ENCODE peak calls at places on chromosomes 5 and 9, in seven cellular contexts. One of them, this sample, is unnamed.

GRCh38 chr5:53167836-53168235 is 58.3 kb upstream of the MOCS2 start:
- DNase-seq in uterus: peak; percentile 17
- DNase-seq in A549: no peak
- DNase-seq in hepatocyte: no peak
- DNase-seq in IMR-90: peak; percentile 39
- DNase-seq in RWPE1: no peak
- DNase-seq in AG10803: peak; percentile 82
- DNase-seq in this sample: no peak

GRCh38 chr9:93082841-93083411 is 13.1 kb upstream of the CARD19 start:
- DNase-seq in uterus: peak; percentile 13
- DNase-seq in A549: no peak
- DNase-seq in hepatocyte: peak; percentile 6
- DNase-seq in IMR-90: no peak
- DNase-seq in RWPE1: no peak
- DNase-seq in AG10803: no peak
- DNase-seq in this sample: no peak

GRCh38 chr9:132434875-132435274 is 24.9 kb downstream of the CFAP77 start:
- DNase-seq in uterus: no peak
- DNase-seq in A549: no peak
- DNase-seq in hepatocyte: no peak
- DNase-seq in IMR-90: no peak
- DNase-seq in RWPE1: no peak
- DNase-seq in AG10803: no peak
- DNase-seq in this sample: no peak

GRCh38 chr5:105952875-105953274 is 1717.9 kb downstream of the EFNA5 start:
- DNase-seq in uterus: no peak
- DNase-seq in A549: no peak
- DNase-seq in hepatocyte: no peak
- DNase-seq in IMR-90: peak; percentile 47
- DNase-seq in RWPE1: no peak
- DNase-seq in AG10803: peak; percentile 21
- DNase-seq in this sample: no peak

GRCh38 chr9:19517202-19517942 is 108.6 kb downstream of the ACER2 start:
- DNase-seq in uterus: no peak
- DNase-seq in A549: no peak
- DNase-seq in hepatocyte: no peak
- DNase-seq in IMR-90: no peak
- DNase-seq in RWPE1: no peak
- DNase-seq in AG10803: no peak
- DNase-seq in this sample: no peak

GRCh38 chr9:114746591-114746990 is 59.2 kb downstream of the TNFSF15 start:
- DNase-seq in uterus: no peak
- DNase-seq in A549: no peak
- DNase-seq in hepatocyte: peak; percentile 28
- DNase-seq in IMR-90: no peak
- DNase-seq in RWPE1: no peak
- DNase-seq in AG10803: peak; percentile 91
- DNase-seq in this sample: no peak

GRCh38 chr9:107039546-107039945 is 176.6 kb downstream of the ZNF462 start:
- DNase-seq in uterus: no peak
- DNase-seq in A549: no peak
- DNase-seq in hepatocyte: no peak
- DNase-seq in IMR-90: peak; percentile 45
- DNase-seq in RWPE1: no peak
- DNase-seq in AG10803: peak; percentile 81
- DNase-seq in this sample: no peak

GRCh38 chr5:107456281-107456715 is 214.4 kb downstream of the EFNA5 start:
- DNase-seq in uterus: no peak
- DNase-seq in A549: no peak
- DNase-seq in hepatocyte: no peak
- DNase-seq in IMR-90: peak; percentile 31
- DNase-seq in RWPE1: peak; percentile 75
- DNase-seq in AG10803: no peak
- DNase-seq in this sample: no peak

GRCh38 chr5:139151902-139152301 is 46.3 kb downstream of the SIL1 start:
- DNase-seq in uterus: no peak
- DNase-seq in A549: no peak
- DNase-seq in hepatocyte: no peak
- DNase-seq in IMR-90: no peak
- DNase-seq in RWPE1: no peak
- DNase-seq in AG10803: no peak
- DNase-seq in this sample: no peak

GRCh38 chr5:126619781-126620180 is 19.0 kb downstream of the PHAX start:
- DNase-seq in uterus: no peak
- DNase-seq in A549: no peak
- DNase-seq in hepatocyte: no peak
- DNase-seq in IMR-90: no peak
- DNase-seq in RWPE1: peak; percentile 38
- DNase-seq in AG10803: no peak
- DNase-seq in this sample: no peak

GRCh38 chr9:74935008-74935407 is 17.7 kb downstream of the C9orf40 start:
- DNase-seq in uterus: no peak
- DNase-seq in A549: no peak
- DNase-seq in hepatocyte: no peak
- DNase-seq in IMR-90: peak; percentile 16
- DNase-seq in RWPE1: no peak
- DNase-seq in AG10803: peak; percentile 43
- DNase-seq in this sample: no peak

GRCh38 chr5:58114324-58114723 is 345.6 kb downstream of the PLK2 start:
- DNase-seq in uterus: no peak
- DNase-seq in A549: no peak
- DNase-seq in hepatocyte: no peak
- DNase-seq in IMR-90: peak; percentile 84
- DNase-seq in RWPE1: peak; percentile 73
- DNase-seq in AG10803: peak; percentile 65
- DNase-seq in this sample: peak; percentile 68

GRCh38 chr5:142821027-142821732 is 51.0 kb downstream of the ARHGAP26 start:
- DNase-seq in uterus: no peak
- DNase-seq in A549: no peak
- DNase-seq in hepatocyte: no peak
- DNase-seq in IMR-90: no peak
- DNase-seq in RWPE1: no peak
- DNase-seq in AG10803: no peak
- DNase-seq in this sample: peak; percentile 18

GRCh38 chr5:14914603-14915277 is 43.2 kb upstream of the ANKH start:
- DNase-seq in uterus: no peak
- DNase-seq in A549: no peak
- DNase-seq in hepatocyte: no peak
- DNase-seq in IMR-90: peak; percentile 79
- DNase-seq in RWPE1: peak; percentile 67
- DNase-seq in AG10803: peak; percentile 43
- DNase-seq in this sample: peak; percentile 70

GRCh38 chr5:145976431-145977155 is 40.2 kb downstream of the SH3RF2 start:
- DNase-seq in uterus: no peak
- DNase-seq in A549: no peak
- DNase-seq in hepatocyte: no peak
- DNase-seq in IMR-90: peak; percentile 40
- DNase-seq in RWPE1: no peak
- DNase-seq in AG10803: no peak
- DNase-seq in this sample: peak; percentile 30

GRCh38 chr5:145531038-145531734 is 304.0 kb downstream of the PRELID2 start:
- DNase-seq in uterus: peak; percentile 30
- DNase-seq in A549: peak; percentile 10
- DNase-seq in hepatocyte: peak; percentile 70
- DNase-seq in IMR-90: peak; percentile 83
- DNase-seq in RWPE1: peak; percentile 92
- DNase-seq in AG10803: peak; percentile 72
- DNase-seq in this sample: peak; percentile 80

GRCh38 chr5:16160706-16161105 is 18.9 kb downstream of the MARCHF11 start:
- DNase-seq in uterus: no peak
- DNase-seq in A549: peak; percentile 20
- DNase-seq in hepatocyte: peak; percentile 82
- DNase-seq in IMR-90: peak; percentile 62
- DNase-seq in RWPE1: peak; percentile 36
- DNase-seq in AG10803: peak; percentile 71
- DNase-seq in this sample: peak; percentile 60
- TF ChIP-seq CTCF in uterus: peak; percentile 37
- TF ChIP-seq CTCF in A549: peak; percentile 70
- TF ChIP-seq CTCF in hepatocyte: peak; percentile 82
- TF ChIP-seq CTCF in IMR-90: peak; percentile 60
- TF ChIP-seq CTCF in RWPE1: peak; percentile 78
- TF ChIP-seq CTCF in AG10803: peak; percentile 86
- TF ChIP-seq CTCF in this sample: peak; percentile 82

GRCh38 chr9:121281614-121282291 is 13.8 kb downstream of the GSN start:
- DNase-seq in uterus: peak; percentile 86
- DNase-seq in A549: peak; percentile 71
- DNase-seq in hepatocyte: peak; percentile 92
- DNase-seq in IMR-90: peak; percentile 65
- DNase-seq in RWPE1: peak; percentile 99
- DNase-seq in AG10803: peak; percentile 53
- DNase-seq in this sample: peak; percentile 60
- TF ChIP-seq CTCF in uterus: no peak
- TF ChIP-seq CTCF in A549: no peak
- TF ChIP-seq CTCF in hepatocyte: no peak
- TF ChIP-seq CTCF in IMR-90: no peak
- TF ChIP-seq CTCF in RWPE1: no peak
- TF ChIP-seq CTCF in AG10803: no peak
- TF ChIP-seq CTCF in this sample: no peak

GRCh38 chr5:116951217-116951616 is 376.6 kb upstream of the SEMA6A start:
- DNase-seq in uterus: no peak
- DNase-seq in A549: no peak
- DNase-seq in hepatocyte: no peak
- DNase-seq in IMR-90: no peak
- DNase-seq in RWPE1: no peak
- DNase-seq in AG10803: no peak
- DNase-seq in this sample: no peak

GRCh38 chr5:116953251-116953934 is 378.8 kb upstream of the SEMA6A start:
- DNase-seq in uterus: no peak
- DNase-seq in A549: no peak
- DNase-seq in hepatocyte: no peak
- DNase-seq in IMR-90: no peak
- DNase-seq in RWPE1: no peak
- DNase-seq in AG10803: no peak
- DNase-seq in this sample: no peak

GRCh38 chr5:116942622-116943021 is 368.0 kb upstream of the SEMA6A start:
- DNase-seq in uterus: no peak
- DNase-seq in A549: no peak
- DNase-seq in hepatocyte: peak; percentile 22
- DNase-seq in IMR-90: no peak
- DNase-seq in RWPE1: no peak
- DNase-seq in AG10803: no peak
- DNase-seq in this sample: no peak

GRCh38 chr5:116944171-116944570 is 369.5 kb upstream of the SEMA6A start:
- DNase-seq in uterus: no peak
- DNase-seq in A549: no peak
- DNase-seq in hepatocyte: no peak
- DNase-seq in IMR-90: no peak
- DNase-seq in RWPE1: no peak
- DNase-seq in AG10803: no peak
- DNase-seq in this sample: no peak

GRCh38 chr5:116947691-116948528 is 373.3 kb upstream of the SEMA6A start:
- DNase-seq in uterus: no peak
- DNase-seq in A549: peak; percentile 11
- DNase-seq in hepatocyte: peak; percentile 65
- DNase-seq in IMR-90: no peak
- DNase-seq in RWPE1: peak; percentile 41
- DNase-seq in AG10803: no peak
- DNase-seq in this sample: no peak
- TF ChIP-seq CTCF in uterus: no peak
- TF ChIP-seq CTCF in A549: peak; percentile 40
- TF ChIP-seq CTCF in hepatocyte: peak; percentile 50
- TF ChIP-seq CTCF in IMR-90: no peak
- TF ChIP-seq CTCF in RWPE1: peak; percentile 59
- TF ChIP-seq CTCF in AG10803: peak; percentile 40
- TF ChIP-seq CTCF in this sample: peak; percentile 65

DNA sequence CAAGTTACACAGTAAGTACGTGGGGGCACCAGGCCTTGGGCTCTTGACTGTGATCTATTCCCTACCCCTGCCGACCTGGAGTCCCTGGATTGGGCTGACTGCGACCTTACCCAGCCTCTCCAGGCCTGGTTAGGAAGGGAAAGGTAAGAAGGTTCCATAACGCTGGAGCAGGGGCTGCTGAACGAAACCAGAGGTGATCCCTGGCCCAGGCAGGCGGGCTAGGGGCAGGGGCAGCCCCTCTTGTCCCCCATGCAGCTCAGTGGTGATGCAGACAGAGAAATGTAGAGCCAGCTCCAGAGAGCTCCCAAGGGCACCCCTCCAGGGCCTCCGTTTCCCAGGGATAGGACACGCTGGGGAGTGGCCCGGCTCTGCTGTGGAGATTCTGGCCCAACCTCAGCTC is 14.1 kb downstream of the PRRX2 start:
- DNase-seq in uterus: no peak
- DNase-seq in A549: no peak
- DNase-seq in hepatocyte: no peak
- DNase-seq in IMR-90: no peak
- DNase-seq in RWPE1: no peak
- DNase-seq in AG10803: no peak
- DNase-seq in this sample: no peak
- TF ChIP-seq CTCF in uterus: no peak
- TF ChIP-seq CTCF in A549: no peak
- TF ChIP-seq CTCF in hepatocyte: no peak
- TF ChIP-seq CTCF in IMR-90: no peak
- TF ChIP-seq CTCF in RWPE1: no peak
- TF ChIP-seq CTCF in AG10803: no peak
- TF ChIP-seq CTCF in this sample: no peak